ENCODE peak calls at places on chromosomes 3 and 15, in five cellular contexts. B is choroid plexus epithelial cell, J is IMR-90, L is osteoblast, Q is astrocyte of the spinal cord. R is an unnamed sample.

GRCh38 chr15:80567721-80568157 is 127.4 kb upstream of the ABHD17C start:
- DNase-seq in B (peak; percentile 94), J (peak; percentile 89), L (peak; percentile 97), Q (peak; percentile 89), R (peak; percentile 69)

GRCh38 chr15:68363353-68363752 is 68.6 kb downstream of the ITGA11 start:
- DNase-seq in B (no peak), J (no peak), L (no peak), Q (no peak), R (no peak)

GRCh38 chr3:32219537-32219936 is 18.9 kb upstream of the CMTM8 start:
- DNase-seq in B (no peak), J (no peak), L (no peak), Q (no peak), R (no peak)

GRCh38 chr3:141714671-141715070 is 23.4 kb upstream of the RNF7 start:
- DNase-seq in B (no peak), J (no peak), L (no peak), Q (no peak), R (no peak)

GRCh38 chr3:170725285-170725731 is 139.4 kb upstream of the SLC7A14 start:
- DNase-seq in B (peak; percentile 59), J (peak; percentile 54), L (no peak), Q (no peak), R (no peak)

GRCh38 chr3:69865920-69866679 is 126.8 kb downstream of the MITF start:
- DNase-seq in B (peak; percentile 53), J (peak; percentile 23), L (peak; percentile 44), Q (no peak), R (no peak)

GRCh38 chr3:131713416-131714118 is 210.8 kb upstream of the MRPL3 start:
- DNase-seq in B (no peak), J (no peak), L (no peak), Q (no peak), R (no peak)

GRCh38 chr3:70854108-70854507 is 541.7 kb upstream of the MDFIC2 start:
- DNase-seq in B (peak; percentile 42), J (no peak), L (no peak), Q (peak; percentile 36), R (no peak)

GRCh38 chr3:197559662-197560061 is 3.9 kb upstream of the BDH1 start:
- DNase-seq in B (no peak), J (no peak), L (no peak), Q (no peak), R (no peak)

GRCh38 chr15:36644156-36644896 is 64.9 kb downstream of the CDIN1 start:
- DNase-seq in B (no peak), J (no peak), L (no peak), Q (no peak), R (no peak)

GRCh38 chr15:36642311-36642710 is 62.9 kb downstream of the CDIN1 start:
- DNase-seq in B (no peak), J (no peak), L (no peak), Q (no peak), R (no peak)

GRCh38 chr15:36643551-36643950 is 64.1 kb downstream of the CDIN1 start:
- DNase-seq in B (peak; percentile 65), J (peak; percentile 29), L (no peak), Q (peak; percentile 67), R (no peak)

DNA sequence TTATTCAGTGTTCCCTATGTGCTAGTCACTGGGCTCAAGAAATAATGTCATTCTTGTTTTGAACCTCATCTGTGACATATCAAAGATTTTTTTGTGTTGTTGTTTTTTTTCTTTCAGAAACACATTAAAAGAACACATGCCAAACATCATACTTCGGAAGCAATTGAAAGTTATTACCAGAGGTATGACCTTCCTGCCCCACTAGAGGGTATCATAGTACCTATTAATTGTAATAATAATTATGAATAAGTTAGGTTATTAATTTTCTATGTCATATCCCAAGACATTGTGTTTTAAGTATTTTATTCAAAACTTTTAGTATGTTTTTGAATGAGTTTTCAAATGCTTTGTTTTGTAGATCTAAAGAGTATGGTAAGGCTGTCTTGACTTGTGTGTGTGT is 65.7 kb downstream of the CDIN1 start:
- DNase-seq in B (peak; percentile 5), J (peak; percentile 4), L (no peak), Q (no peak), R (no peak)
- TF ChIP-seq CTCF in B (no peak), J (peak; percentile 23), L (no peak), Q (no peak), R (no peak)

GRCh38 chr15:101641134-101641764 is 10.9 kb downstream of the TM2D3 start:
- DNase-seq in B (peak; percentile 85), J (peak; percentile 73), L (peak; percentile 73), Q (peak; percentile 68), R (peak; percentile 85)

GRCh38 chr15:101646652-101647051 is 5.5 kb downstream of the TM2D3 start:
- DNase-seq in B (no peak), J (no peak), L (no peak), Q (no peak), R (no peak)

GRCh38 chr15:101641894-101642293 is 10.3 kb downstream of the TM2D3 start:
- DNase-seq in B (peak; percentile 53), J (no peak), L (no peak), Q (no peak), R (peak; percentile 92)

GRCh38 chr15:101637549-101638318 is 14.4 kb downstream of the TM2D3 start:
- DNase-seq in B (peak; percentile 64), J (peak; percentile 46), L (peak; percentile 17), Q (peak; percentile 59), R (no peak)

DNA sequence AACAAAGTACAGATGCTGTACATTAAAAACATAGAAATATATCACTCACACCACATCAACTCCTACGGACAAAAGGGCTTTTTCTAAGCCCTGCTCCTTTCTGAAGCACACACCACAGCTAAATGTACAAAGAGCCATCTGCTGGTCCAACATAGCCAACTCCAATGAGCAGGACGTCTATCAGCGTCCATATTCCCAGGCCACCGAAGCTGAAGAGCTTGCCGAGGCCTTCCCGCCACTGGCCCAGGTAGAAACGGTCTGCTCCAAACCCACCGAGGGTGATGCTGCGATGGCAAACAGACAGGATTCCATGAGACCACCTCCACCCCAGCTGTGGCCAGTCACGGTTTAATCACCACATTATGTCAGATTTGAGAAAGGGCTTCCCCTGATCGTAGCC is 9.8 kb downstream of the TM2D3 start:
- DNase-seq in B (peak; percentile 21), J (no peak), L (no peak), Q (no peak), R (no peak)
- TF ChIP-seq CTCF in B (peak; percentile 27), J (no peak), L (peak; percentile 8), Q (peak; percentile 21), R (no peak)

DNA sequence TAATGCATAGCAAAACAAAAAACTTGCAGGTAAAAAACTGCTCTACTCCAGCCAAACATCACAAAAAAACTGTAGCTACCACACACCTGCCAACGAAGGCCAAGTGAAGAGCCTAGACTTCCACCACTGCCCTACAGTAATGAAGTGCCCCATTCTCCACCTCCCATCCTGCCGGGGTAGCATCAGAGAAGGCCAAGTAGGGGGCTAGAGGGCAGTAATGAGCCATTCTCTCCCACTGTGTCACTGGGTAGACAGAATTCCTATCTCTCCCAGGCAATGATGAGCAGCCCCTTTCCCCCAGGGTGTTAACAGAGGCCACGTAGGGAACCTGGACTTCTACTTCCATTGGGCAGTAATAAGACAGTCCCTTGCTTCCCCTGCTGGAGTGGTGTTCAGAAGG is 9.5 kb downstream of the SEC22C start:
- DNase-seq in B (peak; percentile 54), J (peak; percentile 31), L (no peak), Q (no peak), R (peak; percentile 41)
- TF ChIP-seq CTCF in B (peak; percentile 71), J (peak; percentile 50), L (peak; percentile 63), Q (peak; percentile 56), R (peak; percentile 72)

GRCh38 chr3:126528800-126529541 is 5.0 kb downstream of the CHST13 start:
- DNase-seq in B (peak; percentile 15), J (no peak), L (peak; percentile 77), Q (no peak), R (peak; percentile 93)

GRCh38 chr3:126529585-126530170 is 5.7 kb downstream of the CHST13 start:
- DNase-seq in B (no peak), J (no peak), L (peak; percentile 66), Q (no peak), R (peak; percentile 73)

GRCh38 chr3:126528419-126528799 is 4.5 kb downstream of the CHST13 start:
- DNase-seq in B (no peak), J (no peak), L (peak; percentile 42), Q (no peak), R (no peak)

GRCh38 chr3:126531051-126531330 is 7.0 kb downstream of the CHST13 start:
- DNase-seq in B (no peak), J (no peak), L (peak; percentile 62), Q (no peak), R (no peak)

GRCh38 chr3:126530171-126531050 is 6.5 kb downstream of the CHST13 start:
- DNase-seq in B (no peak), J (no peak), L (peak; percentile 73), Q (no peak), R (peak; percentile 99)
- TF ChIP-seq CTCF in B (no peak), J (no peak), L (no peak), Q (no peak), R (no peak)

DNA sequence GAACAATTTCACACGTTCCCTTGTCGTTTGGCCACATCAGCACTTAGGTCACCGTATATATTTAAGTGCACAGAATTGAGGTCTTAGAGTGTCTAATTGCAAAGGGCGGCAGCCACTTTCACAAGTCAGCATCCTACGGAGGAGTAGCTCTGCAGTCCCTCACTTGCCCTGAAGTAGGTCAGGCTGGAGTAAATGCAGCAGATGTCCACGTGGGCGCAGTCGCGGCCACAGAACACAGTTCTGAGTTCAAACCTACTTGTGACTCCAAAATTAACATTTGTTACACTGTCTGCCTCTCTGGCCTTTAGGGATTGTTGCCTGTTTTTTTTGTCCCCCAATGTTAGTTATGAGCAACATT is 85.8 kb downstream of the PDCD6IP start:
- DNase-seq in B (peak; percentile 54), J (no peak), L (peak; percentile 66), Q (peak; percentile 24), R (no peak)
- TF ChIP-seq CTCF in B (peak; percentile 38), J (peak; percentile 5), L (peak; percentile 66), Q (peak; percentile 15), R (no peak)

GRCh38 chr3:52472239-52472783 is 16.9 kb downstream of the NISCH start:
- DNase-seq in B (no peak), J (no peak), L (no peak), Q (no peak), R (no peak)
- TF ChIP-seq CTCF in B (no peak), J (no peak), L (no peak), Q (no peak), R (no peak)

DNA sequence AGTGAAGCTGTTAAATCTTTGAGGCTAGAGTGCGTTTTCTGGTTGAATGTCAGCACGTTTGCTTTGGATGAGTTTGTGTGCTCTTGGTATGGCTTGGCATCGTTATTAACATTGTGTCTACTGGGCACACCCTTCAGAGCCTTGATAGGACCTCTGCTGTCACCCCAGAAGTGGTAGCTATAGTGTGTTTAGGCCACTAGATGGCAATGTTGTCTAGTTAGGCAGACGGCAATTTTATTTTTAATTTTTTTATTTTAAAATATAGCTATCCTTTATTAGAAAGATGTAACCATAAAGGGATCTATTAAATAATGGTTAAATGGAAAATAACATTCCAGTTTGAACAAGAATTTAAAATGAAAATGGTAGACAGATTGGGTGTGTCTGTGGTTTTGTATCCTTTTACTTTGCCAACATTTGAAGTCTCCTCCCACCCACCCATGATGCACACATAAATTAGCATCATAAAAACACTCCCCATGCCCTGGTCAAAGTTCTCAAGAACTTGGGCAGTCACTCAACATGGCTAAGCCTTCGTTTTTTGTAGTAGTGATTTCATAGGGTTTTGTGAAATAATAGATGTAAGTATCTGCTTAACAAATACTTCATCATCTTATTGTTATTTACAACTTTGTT is 200.7 kb downstream of the KCNH8 start:
- DNase-seq in B (peak; percentile 33), J (peak; percentile 1), L (no peak), Q (peak; percentile 9), R (peak; percentile 29)
- TF ChIP-seq CTCF in B (peak; percentile 50), J (peak; percentile 34), L (peak; percentile 45), Q (peak; percentile 58), R (peak; percentile 56)

R was measured in NB4.